ENCODE peak calls at places on chromosomes 11 and 22, in five cellular contexts. One of them, this sample, is unnamed.

GRCh38 chr22:37401401-37401859 is 25.8 kb downstream of the ELFN2 start:
- DNase-seq in NCI-H345: no peak
- DNase-seq in fibroblast of mammary gland: peak; percentile 56
- DNase-seq in hypothalamus: no peak
- DNase-seq in BE2C: no peak
- DNase-seq in this sample: no peak

GRCh38 chr11:130473056-130473794 is 24.8 kb downstream of the ADAMTS15 start:
- DNase-seq in NCI-H345: no peak
- DNase-seq in fibroblast of mammary gland: no peak
- DNase-seq in hypothalamus: no peak
- DNase-seq in BE2C: no peak
- DNase-seq in this sample: no peak

GRCh38 chr22:30277547-30278344 is 11.1 kb upstream of the OSM start:
- DNase-seq in NCI-H345: no peak
- DNase-seq in fibroblast of mammary gland: peak; percentile 84
- DNase-seq in hypothalamus: no peak
- DNase-seq in BE2C: no peak
- DNase-seq in this sample: no peak

GRCh38 chr11:131536159-131536558 is 165.7 kb downstream of the NTM start:
- DNase-seq in NCI-H345: no peak
- DNase-seq in fibroblast of mammary gland: no peak
- DNase-seq in hypothalamus: no peak
- DNase-seq in BE2C: no peak
- DNase-seq in this sample: no peak

GRCh38 chr11:82047200-82047599 is 686.5 kb downstream of the FAM181B start:
- DNase-seq in NCI-H345: no peak
- DNase-seq in fibroblast of mammary gland: no peak
- DNase-seq in hypothalamus: no peak
- DNase-seq in BE2C: no peak
- DNase-seq in this sample: no peak

GRCh38 chr11:1906623-1907423 is 12.7 kb upstream of the TNNT3 start:
- DNase-seq in NCI-H345: no peak
- DNase-seq in fibroblast of mammary gland: no peak
- DNase-seq in hypothalamus: no peak
- DNase-seq in BE2C: no peak
- DNase-seq in this sample: no peak

GRCh38 chr11:57498540-57498939 is 17.0 kb downstream of the SLC43A1 start:
- DNase-seq in NCI-H345: no peak
- DNase-seq in fibroblast of mammary gland: no peak
- DNase-seq in hypothalamus: no peak
- DNase-seq in BE2C: no peak
- DNase-seq in this sample: no peak

GRCh38 chr22:17575681-17576080 is 12.4 kb downstream of the SLC25A18 start:
- DNase-seq in NCI-H345: no peak
- DNase-seq in fibroblast of mammary gland: no peak
- DNase-seq in hypothalamus: no peak
- DNase-seq in BE2C: no peak
- DNase-seq in this sample: no peak

GRCh38 chr11:112297248-112297866 is 36.7 kb upstream of the PLET1 start:
- DNase-seq in NCI-H345: no peak
- DNase-seq in fibroblast of mammary gland: no peak
- DNase-seq in hypothalamus: no peak
- DNase-seq in BE2C: no peak
- DNase-seq in this sample: no peak

GRCh38 chr22:33049125-33049729 is 9.0 kb downstream of the SYN3 start:
- DNase-seq in NCI-H345: peak; percentile 12
- DNase-seq in fibroblast of mammary gland: peak; percentile 75
- DNase-seq in hypothalamus: peak; percentile 15
- DNase-seq in BE2C: peak; percentile 70
- DNase-seq in this sample: peak; percentile 22

GRCh38 chr11:8867856-8868705 is 42.9 kb upstream of the AKIP1 start:
- DNase-seq in NCI-H345: no peak
- DNase-seq in fibroblast of mammary gland: peak; percentile 79
- DNase-seq in hypothalamus: no peak
- DNase-seq in BE2C: no peak
- DNase-seq in this sample: peak; percentile 11

GRCh38 chr11:32555885-32556284 is 27.7 kb upstream of the EIF3M start:
- DNase-seq in NCI-H345: no peak
- DNase-seq in fibroblast of mammary gland: no peak
- DNase-seq in hypothalamus: no peak
- DNase-seq in BE2C: no peak
- DNase-seq in this sample: no peak

GRCh38 chr11:85672111-85672875 is 7.4 kb upstream of the CREBZF start:
- DNase-seq in NCI-H345: no peak
- DNase-seq in fibroblast of mammary gland: peak; percentile 28
- DNase-seq in hypothalamus: no peak
- DNase-seq in BE2C: no peak
- DNase-seq in this sample: no peak

GRCh38 chr22:41825376-41825775 is 7.5 kb upstream of the SREBF2 start:
- DNase-seq in NCI-H345: no peak
- DNase-seq in fibroblast of mammary gland: peak; percentile 42
- DNase-seq in hypothalamus: no peak
- DNase-seq in BE2C: no peak
- DNase-seq in this sample: no peak

GRCh38 chr22:21823740-21824438 is 43.6 kb downstream of the MAPK1 start:
- DNase-seq in NCI-H345: no peak
- DNase-seq in fibroblast of mammary gland: peak; percentile 45
- DNase-seq in hypothalamus: no peak
- DNase-seq in BE2C: no peak
- DNase-seq in this sample: no peak

GRCh38 chr11:87281496-87281895 is 243.8 kb downstream of the TMEM135 start:
- DNase-seq in NCI-H345: no peak
- DNase-seq in fibroblast of mammary gland: peak; percentile 86
- DNase-seq in hypothalamus: no peak
- DNase-seq in BE2C: no peak
- DNase-seq in this sample: no peak

GRCh38 chr11:77131560-77131959 is 3.5 kb downstream of the MYO7A start:
- DNase-seq in NCI-H345: no peak
- DNase-seq in fibroblast of mammary gland: no peak
- DNase-seq in hypothalamus: no peak
- DNase-seq in BE2C: no peak
- DNase-seq in this sample: no peak

GRCh38 chr11:110249066-110249465 is 47.3 kb downstream of the RDX start:
- DNase-seq in NCI-H345: no peak
- DNase-seq in fibroblast of mammary gland: peak; percentile 7
- DNase-seq in hypothalamus: no peak
- DNase-seq in BE2C: no peak
- DNase-seq in this sample: no peak